ENCODE peak calls at places on chromosomes 3 and 15, in six cellular contexts. One of them, this sample, is unnamed.

GRCh38 chr3:100032262-100032661 is 82.0 kb downstream of the FILIP1L start:
- DNase-seq in K562: no peak
- DNase-seq in GM12878: no peak
- DNase-seq in A549: peak
- DNase-seq in HepG2: no peak
- DNase-seq in IMR-90: peak
- DNase-seq in this sample: no peak

GRCh38 chr15:48112242-48112641 is 8.5 kb upstream of the SLC24A5 start:
- DNase-seq in IMR-90: peak
- DNase-seq in GM12878: no peak
- DNase-seq in A549: peak
- DNase-seq in K562: no peak
- DNase-seq in HepG2: peak
- DNase-seq in this sample: peak

GRCh38 chr3:117486709-117487394 is 777.3 kb downstream of the TUSC7 start:
- DNase-seq in A549: no peak
- DNase-seq in GM12878: peak
- DNase-seq in IMR-90: no peak
- DNase-seq in K562: no peak
- DNase-seq in HepG2: no peak
- DNase-seq in this sample: no peak

GRCh38 chr3:158792709-158793108 is 9.1 kb upstream of the MFSD1 start:
- DNase-seq in GM12878: no peak
- DNase-seq in HepG2: no peak
- DNase-seq in K562: no peak
- DNase-seq in IMR-90: peak
- DNase-seq in A549: peak
- DNase-seq in this sample: no peak

GRCh38 chr3:54198556-54198955 is 76.2 kb downstream of the CACNA2D3 start:
- DNase-seq in GM12878: no peak
- DNase-seq in HepG2: no peak
- DNase-seq in K562: no peak
- DNase-seq in IMR-90: no peak
- DNase-seq in A549: no peak
- DNase-seq in this sample: no peak

GRCh38 chr15:65818927-65819562 is 27.0 kb upstream of the DENND4A start:
- DNase-seq in HepG2: no peak
- DNase-seq in IMR-90: peak
- DNase-seq in A549: no peak
- DNase-seq in K562: peak
- DNase-seq in GM12878: peak
- DNase-seq in this sample: no peak

GRCh38 chr3:38536686-38537085 is 40.5 kb downstream of the EXOG start:
- DNase-seq in HepG2: no peak
- DNase-seq in K562: no peak
- DNase-seq in A549: no peak
- DNase-seq in IMR-90: no peak
- DNase-seq in GM12878: no peak
- DNase-seq in this sample: no peak

GRCh38 chr3:160704006-160704405 is 27.0 kb downstream of the ARL14 start:
- DNase-seq in GM12878: no peak
- DNase-seq in HepG2: no peak
- DNase-seq in K562: no peak
- DNase-seq in IMR-90: peak
- DNase-seq in A549: no peak
- DNase-seq in this sample: no peak

GRCh38 chr3:10437272-10437994 is 68.0 kb downstream of the ATP2B2 start:
- DNase-seq in A549: no peak
- DNase-seq in GM12878: peak
- DNase-seq in IMR-90: peak
- DNase-seq in K562: no peak
- DNase-seq in HepG2: no peak
- DNase-seq in this sample: no peak

GRCh38 chr15:100769043-100769974 is 110.3 kb upstream of the ALDH1A3 start:
- DNase-seq in K562: no peak
- DNase-seq in GM12878: no peak
- DNase-seq in HepG2: no peak
- DNase-seq in IMR-90: no peak
- DNase-seq in A549: no peak
- DNase-seq in this sample: no peak

GRCh38 chr3:64848822-64849221 is 161.0 kb upstream of the ADAMTS9 start:
- DNase-seq in IMR-90: peak
- DNase-seq in HepG2: no peak
- DNase-seq in A549: no peak
- DNase-seq in GM12878: no peak
- DNase-seq in K562: no peak
- DNase-seq in this sample: no peak

GRCh38 chr3:182618085-182618732 is 175.1 kb upstream of the ATP11B start:
- DNase-seq in K562: no peak
- DNase-seq in IMR-90: no peak
- DNase-seq in A549: peak
- DNase-seq in HepG2: peak
- DNase-seq in GM12878: no peak
- DNase-seq in this sample: peak

GRCh38 chr3:44468572-44469520 is 8.6 kb downstream of the ZNF445 start:
- DNase-seq in GM12878: no peak
- DNase-seq in A549: no peak
- DNase-seq in K562: peak
- DNase-seq in HepG2: no peak
- DNase-seq in IMR-90: peak
- DNase-seq in this sample: no peak

GRCh38 chr3:10600159-10601125 is 95.1 kb upstream of the ATP2B2 start:
- DNase-seq in A549: no peak
- DNase-seq in IMR-90: no peak
- DNase-seq in GM12878: no peak
- DNase-seq in K562: no peak
- DNase-seq in HepG2: no peak
- DNase-seq in this sample: no peak

GRCh38 chr15:61750271-61751084 is 309.8 kb downstream of the VPS13C start:
- DNase-seq in K562: no peak
- DNase-seq in A549: no peak
- DNase-seq in HepG2: no peak
- DNase-seq in GM12878: no peak
- DNase-seq in IMR-90: no peak
- DNase-seq in this sample: no peak

GRCh38 chr15:32898414-32898813 is 180.6 kb downstream of the GREM1 start:
- DNase-seq in IMR-90: no peak
- DNase-seq in A549: no peak
- DNase-seq in HepG2: no peak
- DNase-seq in GM12878: no peak
- DNase-seq in K562: no peak
- DNase-seq in this sample: no peak

GRCh38 chr15:69462493-69463181 is 10.0 kb downstream of the RPLP1 start:
- DNase-seq in GM12878: peak
- DNase-seq in IMR-90: peak
- DNase-seq in A549: peak
- DNase-seq in HepG2: peak
- DNase-seq in K562: peak
- DNase-seq in this sample: peak

GRCh38 chr3:71978150-71978721 is 193.3 kb upstream of the PROK2 start:
- DNase-seq in HepG2: no peak
- DNase-seq in IMR-90: no peak
- DNase-seq in GM12878: peak
- DNase-seq in A549: no peak
- DNase-seq in K562: no peak
- DNase-seq in this sample: no peak

GRCh38 chr3:133383175-133383574 is 16.7 kb upstream of the BFSP2 start:
- DNase-seq in K562: no peak
- DNase-seq in IMR-90: no peak
- DNase-seq in GM12878: no peak
- DNase-seq in A549: no peak
- DNase-seq in HepG2: no peak
- DNase-seq in this sample: no peak

GRCh38 chr3:157368171-157368570 is 68.5 kb upstream of the PTX3 start:
- DNase-seq in GM12878: no peak
- DNase-seq in K562: no peak
- DNase-seq in HepG2: no peak
- DNase-seq in A549: no peak
- DNase-seq in IMR-90: no peak
- DNase-seq in this sample: no peak

GRCh38 chr3:14170569-14171159 is 7.7 kb downstream of the XPC start:
- DNase-seq in K562: no peak
- DNase-seq in IMR-90: peak
- DNase-seq in GM12878: no peak
- DNase-seq in A549: no peak
- DNase-seq in HepG2: no peak
- DNase-seq in this sample: no peak

GRCh38 chr15:72042865-72043264 is 75.1 kb downstream of the MYO9A start:
- DNase-seq in GM12878: no peak
- DNase-seq in HepG2: no peak
- DNase-seq in IMR-90: no peak
- DNase-seq in A549: no peak
- DNase-seq in K562: no peak
- DNase-seq in this sample: no peak

GRCh38 chr3:173258721-173259120 is 117.7 kb upstream of the SPATA16 start:
- DNase-seq in GM12878: no peak
- DNase-seq in HepG2: no peak
- DNase-seq in A549: no peak
- DNase-seq in K562: no peak
- DNase-seq in IMR-90: no peak
- DNase-seq in this sample: no peak

GRCh38 chr3:195451373-195452000 is 8.7 kb upstream of the ACAP2 start:
- DNase-seq in K562: no peak
- DNase-seq in IMR-90: no peak
- DNase-seq in A549: no peak
- DNase-seq in HepG2: no peak
- DNase-seq in GM12878: no peak
- DNase-seq in this sample: no peak

GRCh38 chr3:108106031-108106430 is 15.2 kb upstream of the CD47 start:
- DNase-seq in HepG2: no peak
- DNase-seq in A549: no peak
- DNase-seq in K562: no peak
- DNase-seq in GM12878: no peak
- DNase-seq in IMR-90: peak
- DNase-seq in this sample: no peak

GRCh38 chr3:31179768-31180167 is 285.3 kb upstream of the GADL1 start:
- DNase-seq in HepG2: no peak
- DNase-seq in IMR-90: no peak
- DNase-seq in K562: no peak
- DNase-seq in GM12878: no peak
- DNase-seq in A549: no peak
- DNase-seq in this sample: no peak

GRCh38 chr3:99473321-99473751 is 165.1 kb upstream of the COL8A1 start:
- DNase-seq in K562: no peak
- DNase-seq in GM12878: no peak
- DNase-seq in IMR-90: peak
- DNase-seq in HepG2: no peak
- DNase-seq in A549: no peak
- DNase-seq in this sample: no peak

GRCh38 chr3:61065451-61066011 is 185.7 kb downstream of the FHIT start:
- DNase-seq in IMR-90: no peak
- DNase-seq in GM12878: no peak
- DNase-seq in K562: no peak
- DNase-seq in A549: no peak
- DNase-seq in HepG2: no peak
- DNase-seq in this sample: no peak
- TF ChIP-seq BHLHE40 in IMR-90: no peak
- TF ChIP-seq BHLHE40 in GM12878: no peak
- TF ChIP-seq BHLHE40 in K562: no peak
- TF ChIP-seq BHLHE40 in A549: no peak
- TF ChIP-seq BHLHE40 in HepG2: no peak
- TF ChIP-seq BHLHE40 in this sample: no peak

DNA sequence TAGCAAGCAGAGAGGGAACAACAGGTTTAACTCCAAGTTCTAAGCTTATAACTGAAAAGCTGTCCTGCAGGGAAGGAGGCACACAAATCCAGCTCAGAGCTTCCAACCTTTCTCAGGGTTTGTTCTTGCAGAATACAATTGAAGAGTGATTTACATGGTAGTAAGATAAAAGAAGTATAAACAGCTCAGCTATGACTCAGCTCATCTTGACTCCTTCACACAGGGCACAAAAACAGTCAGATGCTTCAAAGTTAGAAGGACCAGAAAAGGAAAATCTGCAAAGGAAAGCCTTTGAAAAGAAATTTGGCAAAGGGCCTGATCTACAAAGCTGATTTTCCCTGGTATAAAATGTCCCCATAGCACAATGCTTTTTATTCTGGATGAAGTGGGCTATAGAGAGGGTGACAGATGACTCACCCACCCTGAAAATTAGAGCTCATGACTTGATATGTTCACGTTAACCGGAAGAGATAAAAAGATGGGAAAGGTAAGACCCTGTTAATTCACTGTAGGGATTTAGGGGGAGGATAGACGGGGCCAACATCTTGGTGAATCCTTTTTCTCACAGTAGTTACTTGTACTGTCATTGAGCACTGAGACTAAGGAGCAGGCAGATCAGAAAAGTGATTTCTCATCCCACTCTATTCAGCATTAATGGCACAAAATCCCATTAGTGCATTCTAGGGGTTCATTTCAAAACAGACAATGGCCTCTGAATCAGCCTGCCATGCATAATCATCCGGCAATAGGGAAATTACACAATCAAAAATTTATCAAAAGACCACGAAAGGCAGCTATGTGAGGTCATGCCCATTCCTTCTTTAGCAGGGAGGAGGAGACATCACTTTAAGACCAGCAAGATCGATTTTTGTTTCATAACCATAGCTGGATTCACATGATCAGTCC is 143.5 kb downstream of the GAP43 start:
- DNase-seq in K562: no peak
- DNase-seq in GM12878: no peak
- DNase-seq in A549: no peak
- DNase-seq in IMR-90: peak
- DNase-seq in HepG2: no peak
- DNase-seq in this sample: no peak
- TF ChIP-seq BHLHE40 in K562: no peak
- TF ChIP-seq BHLHE40 in GM12878: no peak
- TF ChIP-seq BHLHE40 in A549: no peak
- TF ChIP-seq BHLHE40 in IMR-90: no peak
- TF ChIP-seq BHLHE40 in HepG2: no peak
- TF ChIP-seq BHLHE40 in this sample: no peak

GRCh38 chr3:17110665-17111396 is 226.1 kb downstream of the PLCL2 start:
- DNase-seq in GM12878: no peak
- DNase-seq in A549: no peak
- DNase-seq in IMR-90: no peak
- DNase-seq in K562: no peak
- DNase-seq in HepG2: no peak
- DNase-seq in this sample: no peak
- TF ChIP-seq BHLHE40 in GM12878: no peak
- TF ChIP-seq BHLHE40 in A549: no peak
- TF ChIP-seq BHLHE40 in IMR-90: no peak
- TF ChIP-seq BHLHE40 in K562: no peak
- TF ChIP-seq BHLHE40 in HepG2: no peak
- TF ChIP-seq BHLHE40 in this sample: no peak

GRCh38 chr3:55469957-55470526 is 17.1 kb downstream of the WNT5A start:
- DNase-seq in A549: no peak
- DNase-seq in IMR-90: no peak
- DNase-seq in HepG2: no peak
- DNase-seq in GM12878: no peak
- DNase-seq in K562: no peak
- DNase-seq in this sample: no peak
- TF ChIP-seq BHLHE40 in A549: no peak
- TF ChIP-seq BHLHE40 in IMR-90: no peak
- TF ChIP-seq BHLHE40 in HepG2: no peak
- TF ChIP-seq BHLHE40 in GM12878: no peak
- TF ChIP-seq BHLHE40 in K562: no peak
- TF ChIP-seq BHLHE40 in this sample: no peak

GRCh38 chr3:57095361-57095760 is 34.9 kb downstream of the SPATA12 start:
- DNase-seq in K562: no peak
- DNase-seq in A549: no peak
- DNase-seq in GM12878: no peak
- DNase-seq in IMR-90: no peak
- DNase-seq in HepG2: no peak
- DNase-seq in this sample: no peak
- TF ChIP-seq BHLHE40 in K562: no peak
- TF ChIP-seq BHLHE40 in A549: no peak
- TF ChIP-seq BHLHE40 in GM12878: no peak
- TF ChIP-seq BHLHE40 in IMR-90: no peak
- TF ChIP-seq BHLHE40 in HepG2: no peak
- TF ChIP-seq BHLHE40 in this sample: no peak

GRCh38 chr3:129211772-129212171 is 28.1 kb upstream of the CNBP start:
- DNase-seq in HepG2: peak
- DNase-seq in IMR-90: peak
- DNase-seq in A549: peak
- DNase-seq in GM12878: no peak
- DNase-seq in K562: peak
- DNase-seq in this sample: peak
- TF ChIP-seq BHLHE40 in HepG2: no peak
- TF ChIP-seq BHLHE40 in IMR-90: no peak
- TF ChIP-seq BHLHE40 in A549: no peak
- TF ChIP-seq BHLHE40 in GM12878: no peak
- TF ChIP-seq BHLHE40 in K562: no peak
- TF ChIP-seq BHLHE40 in this sample: no peak

This sample was measured in HEK293T.